ENCODE peak calls at places on chromosomes 16 and 17, in five cellular contexts. One of them, this sample, is unnamed.

GRCh38 chr17:2656293-2656692 is 55.3 kb downstream of the CLUH start:
- DNase-seq in ascending aorta: no peak
- DNase-seq in transverse colon: no peak
- DNase-seq in sigmoid colon: no peak
- DNase-seq in tibial artery: no peak
- DNase-seq in this sample: no peak

GRCh38 chr16:1037934-1038257 is 34.7 kb upstream of the SSTR5 start:
- DNase-seq in transverse colon: no peak
- DNase-seq in sigmoid colon: no peak
- DNase-seq in tibial artery: no peak
- DNase-seq in ascending aorta: no peak
- DNase-seq in this sample: no peak

GRCh38 chr17:40095944-40096791 is 4.2 kb downstream of the NR1D1 start:
- DNase-seq in ascending aorta: peak; percentile 82
- DNase-seq in sigmoid colon: peak; percentile 90
- DNase-seq in tibial artery: no peak
- DNase-seq in transverse colon: peak; percentile 73
- DNase-seq in this sample: peak; percentile 64

GRCh38 chr16:84648595-84649510 is 542 bp downstream of the KLHL36 start:
- DNase-seq in ascending aorta: peak; percentile 68
- DNase-seq in sigmoid colon: peak; percentile 81
- DNase-seq in tibial artery: peak; percentile 77
- DNase-seq in transverse colon: peak; percentile 73
- DNase-seq in this sample: peak; percentile 45

GRCh38 chr16:69105501-69106361 is at the start of gene HAS3:
- DNase-seq in transverse colon: peak; percentile 75
- DNase-seq in sigmoid colon: no peak
- DNase-seq in ascending aorta: no peak
- DNase-seq in tibial artery: no peak
- DNase-seq in this sample: peak; percentile 71

GRCh38 chr17:78224226-78225087 is 7.0 kb upstream of the TMEM235 start:
- DNase-seq in sigmoid colon: no peak
- DNase-seq in ascending aorta: no peak
- DNase-seq in transverse colon: no peak
- DNase-seq in tibial artery: no peak
- DNase-seq in this sample: no peak

GRCh38 chr16:51392651-51393187 is 241.6 kb upstream of the SALL1 start:
- DNase-seq in tibial artery: no peak
- DNase-seq in ascending aorta: no peak
- DNase-seq in sigmoid colon: no peak
- DNase-seq in transverse colon: no peak
- DNase-seq in this sample: no peak

GRCh38 chr17:4968916-4969550 is 1.4 kb upstream of the SPAG7 start:
- DNase-seq in sigmoid colon: peak; percentile 74
- DNase-seq in tibial artery: no peak
- DNase-seq in ascending aorta: no peak
- DNase-seq in transverse colon: no peak
- DNase-seq in this sample: no peak

GRCh38 chr17:80034977-80035686 is 540 bp downstream of the TBC1D16 start:
- DNase-seq in ascending aorta: peak; percentile 67
- DNase-seq in sigmoid colon: no peak
- DNase-seq in transverse colon: peak; percentile 54
- DNase-seq in tibial artery: no peak
- DNase-seq in this sample: no peak

GRCh38 chr17:42819939-42820535 is 4.0 kb downstream of the BECN1 start:
- DNase-seq in sigmoid colon: no peak
- DNase-seq in transverse colon: peak; percentile 66
- DNase-seq in tibial artery: no peak
- DNase-seq in ascending aorta: no peak
- DNase-seq in this sample: peak; percentile 49

GRCh38 chr16:30377050-30377811 is 2.6 kb downstream of the MYL11 start:
- DNase-seq in transverse colon: no peak
- DNase-seq in ascending aorta: no peak
- DNase-seq in tibial artery: peak; percentile 63
- DNase-seq in sigmoid colon: no peak
- DNase-seq in this sample: no peak

GRCh38 chr16:55328611-55329569 is 4.9 kb downstream of the IRX6 start:
- DNase-seq in ascending aorta: no peak
- DNase-seq in transverse colon: no peak
- DNase-seq in sigmoid colon: no peak
- DNase-seq in tibial artery: peak; percentile 55
- DNase-seq in this sample: no peak

GRCh38 chr17:80524150-80524712 is 20.4 kb upstream of the RPTOR start:
- DNase-seq in sigmoid colon: no peak
- DNase-seq in ascending aorta: no peak
- DNase-seq in transverse colon: no peak
- DNase-seq in tibial artery: no peak
- DNase-seq in this sample: no peak

GRCh38 chr17:69336996-69337395 is 10.1 kb upstream of the ABCA5 start:
- DNase-seq in transverse colon: no peak
- DNase-seq in tibial artery: no peak
- DNase-seq in ascending aorta: no peak
- DNase-seq in sigmoid colon: no peak
- DNase-seq in this sample: no peak

GRCh38 chr16:27387724-27388123 is 14.2 kb upstream of the IL21R start:
- DNase-seq in sigmoid colon: no peak
- DNase-seq in tibial artery: no peak
- DNase-seq in ascending aorta: no peak
- DNase-seq in transverse colon: no peak
- DNase-seq in this sample: no peak
- H3K9me3 ChIP-seq in sigmoid colon: no peaks in the 10 kb centered on the region
- H3K9me3 ChIP-seq in tibial artery: peaks cover 25% of the 10 kb centered on the region
- H3K9me3 ChIP-seq in ascending aorta: no peaks in the 10 kb centered on the region
- H3K9me3 ChIP-seq in transverse colon: no peaks in the 10 kb centered on the region
- H3K9me3 ChIP-seq in this sample: peaks cover 11% of the 10 kb centered on the region

DNA sequence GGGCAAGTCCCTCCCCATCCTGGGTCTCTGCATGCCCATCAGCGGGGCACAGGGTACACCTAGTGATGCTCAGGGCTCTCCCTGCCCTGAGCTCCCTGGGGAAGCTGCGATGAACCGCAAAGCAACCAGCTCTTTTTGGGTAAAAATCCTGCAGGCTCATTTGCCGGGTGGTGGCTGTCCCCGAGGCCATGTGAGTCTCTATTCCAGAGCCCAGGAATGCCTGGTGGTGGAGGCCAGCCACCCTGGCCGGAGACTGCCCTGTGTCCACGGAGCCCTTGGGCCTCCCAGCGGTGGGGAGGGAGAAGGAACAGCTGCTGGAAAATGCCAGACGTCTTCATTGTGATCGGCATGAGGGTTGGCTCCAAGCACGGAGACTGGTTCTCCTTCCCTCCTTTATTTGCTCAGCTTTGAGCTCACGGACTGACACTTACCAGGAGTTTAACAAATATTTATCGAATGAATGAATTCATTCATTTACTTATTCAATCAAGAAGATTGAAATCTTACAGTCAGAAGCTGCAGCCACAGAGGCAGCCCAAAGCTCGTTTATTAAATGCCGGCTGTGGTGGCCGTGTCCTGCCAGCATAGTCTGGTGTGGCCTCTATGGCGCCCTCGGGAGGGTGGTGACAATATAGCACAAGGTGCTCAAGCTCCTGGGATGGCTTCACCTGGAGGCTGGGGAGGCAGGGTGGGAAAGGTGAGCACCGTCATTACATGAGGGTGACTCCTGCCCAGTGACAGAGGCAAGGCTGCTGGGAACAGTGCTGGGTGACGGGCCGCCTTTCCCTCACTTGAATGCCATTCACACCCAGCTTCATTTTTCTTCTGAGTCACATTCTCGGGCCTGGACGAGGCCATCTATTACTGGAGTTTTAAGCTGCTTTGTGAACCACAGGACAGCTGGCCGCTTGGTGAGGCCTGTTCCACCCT is 31.1 kb upstream of the JPH3 start:
- DNase-seq in sigmoid colon: no peak
- DNase-seq in tibial artery: peak; percentile 93
- DNase-seq in ascending aorta: peak; percentile 86
- DNase-seq in transverse colon: peak; percentile 66
- DNase-seq in this sample: peak; percentile 60
- H3K27ac ChIP-seq in sigmoid colon: peak overlapping the region; percentile 49
- H3K27ac ChIP-seq in tibial artery: peak overlapping the region; percentile 82
- H3K27ac ChIP-seq in ascending aorta: peak overlapping the region; percentile 88
- H3K27ac ChIP-seq in transverse colon: peak overlapping the region; percentile 10
- H3K27ac ChIP-seq in this sample: peak overlapping the region; percentile 24

GRCh38 chr17:33657181-33657580 is 364.1 kb upstream of the ASIC2 start:
- DNase-seq in transverse colon: no peak
- DNase-seq in sigmoid colon: no peak
- DNase-seq in tibial artery: no peak
- DNase-seq in ascending aorta: no peak
- DNase-seq in this sample: no peak

GRCh38 chr17:33653389-33653788 is 360.3 kb upstream of the ASIC2 start:
- DNase-seq in tibial artery: no peak
- DNase-seq in transverse colon: no peak
- DNase-seq in ascending aorta: no peak
- DNase-seq in sigmoid colon: no peak
- DNase-seq in this sample: no peak

GRCh38 chr17:33647976-33648375 is 354.9 kb upstream of the ASIC2 start:
- DNase-seq in ascending aorta: no peak
- DNase-seq in sigmoid colon: no peak
- DNase-seq in tibial artery: no peak
- DNase-seq in transverse colon: no peak
- DNase-seq in this sample: no peak

DNA sequence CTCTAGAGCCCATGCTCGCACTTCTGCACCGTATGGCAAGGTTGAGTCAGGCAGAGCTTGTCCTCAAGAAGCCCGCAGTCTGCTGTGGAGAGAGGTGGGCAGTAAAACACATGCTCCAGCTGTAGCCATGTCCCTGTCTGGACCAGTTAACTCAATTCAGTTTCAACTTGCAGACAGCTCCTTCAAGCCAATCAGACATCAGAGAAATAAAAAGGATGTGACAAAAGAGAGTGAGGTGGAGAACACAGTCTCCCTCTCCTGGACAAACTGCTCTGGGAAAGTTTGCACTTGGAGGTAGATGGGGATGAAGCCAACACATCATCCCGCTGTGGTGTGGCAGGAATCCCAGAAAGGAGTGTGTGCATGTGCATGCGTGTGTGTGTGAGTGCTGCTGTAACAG is 358.5 kb upstream of the ASIC2 start:
- DNase-seq in transverse colon: no peak
- DNase-seq in ascending aorta: peak; percentile 46
- DNase-seq in tibial artery: no peak
- DNase-seq in sigmoid colon: no peak
- DNase-seq in this sample: no peak
- TF ChIP-seq CTCF in transverse colon: no peak
- TF ChIP-seq CTCF in ascending aorta: no peak
- TF ChIP-seq CTCF in tibial artery: no peak
- TF ChIP-seq CTCF in sigmoid colon: no peak
- TF ChIP-seq CTCF in this sample: no peak

GRCh38 chr16:35149550-35149949 is 1690.1 kb downstream of the TP53TG3F start:
- DNase-seq in ascending aorta: no peak
- DNase-seq in tibial artery: no peak
- DNase-seq in transverse colon: no peak
- DNase-seq in sigmoid colon: no peak
- DNase-seq in this sample: no peak
- H3K9me3 ChIP-seq in ascending aorta: no peaks in the 10 kb centered on the region
- H3K9me3 ChIP-seq in tibial artery: peaks cover 19% of the 10 kb centered on the region
- H3K9me3 ChIP-seq in transverse colon: peaks cover 12% of the 10 kb centered on the region
- H3K9me3 ChIP-seq in sigmoid colon: peaks cover 24% of the 10 kb centered on the region
- H3K9me3 ChIP-seq in this sample: peaks cover 45% of the 10 kb centered on the region

This sample was measured in lung.